ENCODE peak calls at places on chromosome 17, in four cellular contexts. N is H1, W is GM12878, R is K562. E is an unnamed sample.

GRCh38 chr17:27660436-27660835 is 29.4 kb downstream of the LGALS9 start:
- DNase-seq in N (no peak), W (no peak), R (no peak), E (no peak)

GRCh38 chr17:73650147-73650546 is 5.9 kb upstream of the SDK2 start:
- DNase-seq in N (no peak), W (no peak), R (no peak), E (peak; percentile 63)

GRCh38 chr17:37610971-37611370 is 1.8 kb upstream of the SYNRG start:
- DNase-seq in N (no peak), W (no peak), R (no peak), E (no peak)

GRCh38 chr17:42407289-42407836 is 15.7 kb downstream of the CAVIN1 start:
- DNase-seq in N (no peak), W (no peak), R (peak; percentile 52), E (peak; percentile 86)

GRCh38 chr17:56975656-56976055 is 2.3 kb upstream of the SCPEP1 start:
- DNase-seq in N (no peak), W (no peak), R (no peak), E (no peak)

GRCh38 chr17:31780436-31780835 is 78.6 kb downstream of the COPRS start:
- DNase-seq in N (no peak), W (no peak), R (no peak), E (no peak)

GRCh38 chr17:70378005-70378404 is 208.7 kb downstream of the KCNJ2 start:
- DNase-seq in N (no peak), W (no peak), R (no peak), E (peak; percentile 20)

GRCh38 chr17:16419929-16420271 is 4.5 kb downstream of the TRPV2 start:
- DNase-seq in N (no peak), W (no peak), R (no peak), E (no peak)

GRCh38 chr17:41528959-41529353 is 848 bp upstream of the KRT19 start:
- DNase-seq in N (no peak), W (no peak), R (no peak), E (no peak)

GRCh38 chr17:47230864-47231263 is 21.7 kb downstream of the MYL4 start:
- DNase-seq in N (no peak), W (peak; percentile 24), R (no peak), E (no peak)

GRCh38 chr17:48484256-48484655 is 46.6 kb downstream of the HOXB1 start:
- DNase-seq in N (no peak), W (no peak), R (no peak), E (no peak)

GRCh38 chr17:12376276-12376675 is 289.4 kb upstream of the MYOCD start:
- DNase-seq in N (no peak), W (no peak), R (no peak), E (no peak)

GRCh38 chr17:58005728-58006562 is 1.1 kb downstream of the SRSF1 start:
- DNase-seq in N (no peak), W (no peak), R (no peak), E (no peak)

GRCh38 chr17:40568074-40568836 is 3.0 kb upstream of the CCR7 start:
- DNase-seq in N (no peak), W (no peak), R (no peak), E (no peak)

GRCh38 chr17:33753452-33753851 is 460.4 kb upstream of the ASIC2 start:
- DNase-seq in N (no peak), W (no peak), R (no peak), E (no peak)

GRCh38 chr17:63480826-63481487 is 4.1 kb downstream of the ACE start:
- DNase-seq in N (no peak), W (no peak), R (no peak), E (peak; percentile 75)

GRCh38 chr17:58081641-58082340 is 1.4 kb upstream of the DYNLL2 start:
- DNase-seq in N (no peak), W (no peak), R (no peak), E (no peak)

GRCh38 chr17:32525116-32525515 is 38.3 kb downstream of the CDK5R1 start:
- DNase-seq in N (no peak), W (no peak), R (no peak), E (no peak)

GRCh38 chr17:83078378-83079339 is 750 bp upstream of the METRNL start:
- DNase-seq in N (no peak), W (no peak), R (peak; percentile 44), E (peak; percentile 77)

GRCh38 chr17:66667090-66667489 is 167.8 kb upstream of the CACNG5 start:
- DNase-seq in N (no peak), W (no peak), R (no peak), E (no peak)

GRCh38 chr17:63775420-63775819 is 1.4 kb downstream of the DDX42 start:
- DNase-seq in N (no peak), W (no peak), R (no peak), E (peak; percentile 20)

GRCh38 chr17:1229354-1229890 is 40.8 kb upstream of the BHLHA9 start:
- DNase-seq in N (no peak), W (no peak), R (peak; percentile 53), E (peak; percentile 75)

GRCh38 chr17:4678448-4679026 is 25.4 kb downstream of the PELP1 start:
- DNase-seq in N (no peak), W (no peak), R (peak; percentile 19), E (peak; percentile 61)

GRCh38 chr17:18139092-18139491 is 30.5 kb downstream of the MYO15A start:
- DNase-seq in N (no peak), W (no peak), R (no peak), E (no peak)

GRCh38 chr17:49214665-49215360 is 4.3 kb downstream of the ABI3 start:
- DNase-seq in N (no peak), W (no peak), R (no peak), E (peak; percentile 29)

GRCh38 chr17:83053021-83053778 is 26.2 kb upstream of the METRNL start:
- DNase-seq in N (no peak), W (no peak), R (no peak), E (no peak)

GRCh38 chr17:2212328-2212981 is 91.1 kb downstream of the SMG6 start:
- DNase-seq in N (no peak), W (no peak), R (no peak), E (no peak)

DNA sequence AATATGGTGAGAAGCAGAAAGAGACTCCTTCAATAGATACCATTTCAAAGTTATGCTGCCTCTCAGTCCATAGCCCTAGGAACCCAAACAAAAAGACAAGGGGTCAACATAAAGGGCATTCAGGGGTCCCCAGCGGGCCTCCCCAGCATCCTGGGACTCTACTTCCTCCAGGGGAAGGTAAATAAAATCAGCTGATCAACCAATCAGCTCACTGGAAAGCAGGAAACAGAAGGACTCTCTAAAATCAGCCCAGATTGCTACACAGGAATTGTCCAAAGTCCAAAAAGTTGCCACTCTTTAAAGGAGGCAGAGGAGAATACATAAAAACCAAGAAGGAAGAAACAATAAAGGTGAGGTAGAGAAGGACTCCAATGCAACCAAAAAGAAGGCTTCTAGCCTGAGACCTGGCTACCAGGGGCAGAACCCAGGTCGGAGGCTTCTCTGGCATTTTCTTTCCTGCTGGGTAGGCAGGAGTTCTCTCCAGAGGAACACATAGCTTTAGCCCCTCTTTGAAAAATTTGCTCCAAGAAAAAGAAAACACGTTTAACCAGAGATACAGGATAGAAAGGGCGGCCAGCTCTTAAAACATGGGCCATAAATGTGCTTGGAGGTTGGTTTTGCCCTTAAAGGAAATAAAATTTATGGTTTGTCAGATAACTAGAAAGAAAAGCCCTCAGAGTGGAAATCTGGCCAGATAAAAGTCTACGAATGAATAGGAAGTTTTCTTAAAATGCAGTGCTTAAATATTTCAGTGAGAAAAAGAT is 404.6 kb downstream of the SOX9 start:
- DNase-seq in N (no peak), W (no peak), R (no peak), E (no peak)
- TF ChIP-seq NRF1 in N (no peak), W (no peak), R (no peak), E (no peak)

GRCh38 chr17:78426293-78426879 is 47.9 kb downstream of the PGS1 start:
- DNase-seq in N (no peak), W (no peak), R (no peak), E (no peak)
- TF ChIP-seq NRF1 in N (no peak), W (no peak), R (no peak), E (no peak)

GRCh38 chr17:65442691-65443090 is 118.8 kb downstream of the AXIN2 start:
- DNase-seq in N (no peak), W (no peak), R (no peak), E (no peak)

GRCh38 chr17:65444049-65444448 is 117.4 kb downstream of the AXIN2 start:
- DNase-seq in N (no peak), W (no peak), R (no peak), E (no peak)

GRCh38 chr17:65441053-65441635 is 120.3 kb downstream of the AXIN2 start:
- DNase-seq in N (no peak), W (no peak), R (no peak), E (no peak)

GRCh38 chr17:65438708-65439294 is 122.6 kb downstream of the AXIN2 start:
- DNase-seq in N (no peak), W (no peak), R (no peak), E (peak; percentile 59)

DNA sequence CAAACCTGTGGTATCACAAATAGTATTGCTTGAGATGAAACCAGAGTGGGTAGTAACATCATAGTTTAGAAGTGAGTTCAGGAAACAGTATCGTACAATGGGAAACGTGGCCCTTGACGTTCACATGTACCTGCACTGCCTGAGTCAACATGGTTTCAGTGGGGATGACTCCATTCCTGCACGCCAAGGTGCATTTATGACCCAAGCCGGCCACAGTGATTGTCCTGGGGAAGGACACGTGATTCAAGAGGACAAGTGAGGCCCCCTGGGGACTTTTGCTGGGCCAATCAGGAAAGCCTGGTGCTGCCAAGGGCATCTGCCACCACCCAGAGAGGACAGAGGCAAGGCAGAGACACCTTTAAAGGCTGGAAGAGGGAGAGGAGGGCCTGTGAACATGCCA is 119.2 kb downstream of the AXIN2 start:
- DNase-seq in N (no peak), W (no peak), R (no peak), E (no peak)
- TF ChIP-seq NRF1 in N (no peak), W (no peak), R (no peak), E (no peak)

GRCh38 chr17:81529437-81529803 is 1.2 kb downstream of the FSCN2 start:
- DNase-seq in N (no peak), W (no peak), R (no peak), E (no peak)

GRCh38 chr17:81528651-81529436 is 667 bp downstream of the FSCN2 start:
- DNase-seq in N (no peak), W (no peak), R (no peak), E (peak; percentile 75)

GRCh38 chr17:81528384-81528650 is 140 bp downstream of the FSCN2 start:
- DNase-seq in N (no peak), W (no peak), R (no peak), E (no peak)

GRCh38 chr17:81526662-81527571 is 1.3 kb upstream of the FSCN2 start:
- DNase-seq in N (no peak), W (no peak), R (no peak), E (no peak)

DNA sequence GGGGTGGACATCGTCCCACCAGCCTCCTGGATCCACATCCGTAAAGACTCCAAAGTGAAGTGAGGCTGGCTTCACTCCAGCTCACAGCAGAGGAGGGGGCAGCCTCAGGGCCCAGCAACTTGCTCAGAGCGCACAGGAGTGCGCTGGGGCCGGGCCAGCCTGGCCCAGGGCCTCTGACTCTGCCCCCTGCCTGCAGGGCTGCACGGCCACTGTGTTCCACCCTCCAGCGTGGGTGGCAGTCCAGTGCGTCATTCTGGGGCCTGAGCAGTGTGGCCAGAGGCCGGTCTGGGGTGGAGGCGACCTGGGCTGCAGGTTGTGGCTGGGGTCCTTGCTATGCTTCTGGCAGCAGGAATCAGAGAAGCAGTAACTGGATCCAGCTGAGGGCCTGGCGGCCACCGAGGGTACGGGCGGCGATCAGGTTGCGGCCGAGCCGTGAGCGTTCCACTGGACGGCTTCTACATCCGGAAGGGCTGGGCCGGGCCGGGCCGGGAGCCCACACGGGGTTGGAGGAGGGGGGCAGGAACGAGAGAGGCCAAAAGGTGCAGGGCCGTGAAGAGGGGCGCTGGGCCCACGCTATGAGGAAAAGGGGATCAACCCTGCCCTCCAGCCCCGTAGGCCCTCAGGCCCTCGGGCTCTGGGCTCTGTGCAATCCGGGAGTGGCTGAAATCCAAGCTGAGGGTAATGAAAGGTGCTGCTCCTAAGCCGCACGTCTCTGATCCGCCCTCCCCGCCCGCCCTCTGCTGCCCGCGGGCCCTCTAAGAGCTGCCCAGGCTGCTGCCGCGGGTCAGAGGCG is at the start of gene FSCN2:
- DNase-seq in N (no peak), W (no peak), R (no peak), E (no peak)
- TF ChIP-seq NRF1 in N (no peak), W (no peak), R (no peak), E (no peak)

GRCh38 chr17:50459756-50460155 is 8.9 kb downstream of the CHAD start:
- DNase-seq in N (no peak), W (no peak), R (no peak), E (no peak)
- TF ChIP-seq NRF1 in N (no peak), W (no peak), R (no peak), E (no peak)